ENCODE peak calls at places on chromosomes 12 and 14, in five cellular contexts. V, X, F, Y and Z are unnamed samples.

GRCh38 chr12:10268037-10268436 is 39.6 kb upstream of the KLRD1 start:
- DNase-seq in V (no peak), X (no peak), F (no peak), Y (peak), Z (no peak)

GRCh38 chr12:110639336-110640178 is 25.6 kb downstream of the TCTN1 start:
- DNase-seq in F (peak), Y (no peak), X (peak), V (no peak), Z (no peak)

GRCh38 chr14:104288272-104288671 is 149.9 kb downstream of the KIF26A start:
- DNase-seq in X (no peak), Y (no peak), V (no peak), F (no peak), Z (no peak)

GRCh38 chr12:45220366-45220931 is 4.6 kb downstream of the ANO6 start:
- DNase-seq in Y (no peak), F (no peak), X (no peak), V (no peak), Z (no peak)

GRCh38 chr12:93378373-93379310 is 917 bp downstream of the NUDT4 start:
- DNase-seq in X (no peak), Y (peak), V (peak), F (peak), Z (peak)

GRCh38 chr12:93818488-93819047 is 141.4 kb downstream of the CRADD start:
- DNase-seq in Y (no peak), V (no peak), X (no peak), F (no peak), Z (no peak)

GRCh38 chr14:54676822-54677708 is 110.1 kb downstream of the SAMD4A start:
- DNase-seq in Y (no peak), X (peak), V (no peak), F (peak), Z (no peak)

GRCh38 chr14:72928872-72929271 is 2.6 kb downstream of the DCAF4 start:
- DNase-seq in X (no peak), Y (no peak), V (no peak), F (no peak), Z (no peak)

GRCh38 chr12:69502342-69503081 is 32.3 kb downstream of the FRS2 start:
- DNase-seq in V (no peak), Y (no peak), X (no peak), F (peak), Z (no peak)

GRCh38 chr14:23620177-23620702 is 15.9 kb upstream of the DHRS2 start:
- DNase-seq in X (no peak), V (no peak), Y (no peak), F (no peak), Z (no peak)

GRCh38 chr14:23299558-23299957 is 3.1 kb downstream of the PPP1R3E start:
- DNase-seq in X (no peak), Y (peak), V (no peak), F (peak), Z (no peak)

GRCh38 chr12:54154708-54155316 is 34.0 kb downstream of the SMUG1 start:
- DNase-seq in Y (no peak), X (no peak), V (no peak), F (no peak), Z (no peak)

GRCh38 chr12:104458645-104459555 is 2.2 kb downstream of the CHST11 start:
- DNase-seq in Y (no peak), X (no peak), V (no peak), F (peak), Z (peak)

GRCh38 chr12:64780531-64781373 is 21.5 kb upstream of the GNS start:
- DNase-seq in V (no peak), Y (no peak), X (no peak), F (no peak), Z (no peak)

GRCh38 chr14:91545946-91546716 is 36.0 kb upstream of the PPP4R3A start:
- DNase-seq in F (no peak), V (no peak), Y (no peak), X (no peak), Z (no peak)

GRCh38 chr12:55742719-55743130 is at the start of gene GDF11:
- DNase-seq in F (peak), V (peak), X (no peak), Y (peak), Z (peak)
- TF ChIP-seq CTCF in F (no peak), V (no peak), X (no peak), Y (peak), Z (no peak)

GRCh38 chr12:122862872-122863701 is 27.8 kb downstream of the HIP1R start:
- DNase-seq in F (no peak), V (no peak), Y (no peak), X (no peak), Z (no peak)
- TF ChIP-seq CTCF in F (no peak), V (no peak), Y (no peak), X (no peak), Z (no peak)

GRCh38 chr12:131058700-131059099 is 105.0 kb downstream of the ADGRD1 start:
- DNase-seq in X (no peak), Y (no peak), V (no peak), F (no peak), Z (no peak)

GRCh38 chr12:131055596-131056233 is 102.0 kb downstream of the ADGRD1 start:
- DNase-seq in Y (no peak), V (no peak), X (no peak), F (no peak), Z (no peak)

GRCh38 chr12:131057211-131057721 is 103.6 kb downstream of the ADGRD1 start:
- DNase-seq in X (no peak), V (no peak), Y (no peak), F (no peak), Z (no peak)

GRCh38 chr12:131056626-131057025 is 102.9 kb downstream of the ADGRD1 start:
- DNase-seq in F (no peak), Y (no peak), X (no peak), V (no peak), Z (no peak)

DNA sequence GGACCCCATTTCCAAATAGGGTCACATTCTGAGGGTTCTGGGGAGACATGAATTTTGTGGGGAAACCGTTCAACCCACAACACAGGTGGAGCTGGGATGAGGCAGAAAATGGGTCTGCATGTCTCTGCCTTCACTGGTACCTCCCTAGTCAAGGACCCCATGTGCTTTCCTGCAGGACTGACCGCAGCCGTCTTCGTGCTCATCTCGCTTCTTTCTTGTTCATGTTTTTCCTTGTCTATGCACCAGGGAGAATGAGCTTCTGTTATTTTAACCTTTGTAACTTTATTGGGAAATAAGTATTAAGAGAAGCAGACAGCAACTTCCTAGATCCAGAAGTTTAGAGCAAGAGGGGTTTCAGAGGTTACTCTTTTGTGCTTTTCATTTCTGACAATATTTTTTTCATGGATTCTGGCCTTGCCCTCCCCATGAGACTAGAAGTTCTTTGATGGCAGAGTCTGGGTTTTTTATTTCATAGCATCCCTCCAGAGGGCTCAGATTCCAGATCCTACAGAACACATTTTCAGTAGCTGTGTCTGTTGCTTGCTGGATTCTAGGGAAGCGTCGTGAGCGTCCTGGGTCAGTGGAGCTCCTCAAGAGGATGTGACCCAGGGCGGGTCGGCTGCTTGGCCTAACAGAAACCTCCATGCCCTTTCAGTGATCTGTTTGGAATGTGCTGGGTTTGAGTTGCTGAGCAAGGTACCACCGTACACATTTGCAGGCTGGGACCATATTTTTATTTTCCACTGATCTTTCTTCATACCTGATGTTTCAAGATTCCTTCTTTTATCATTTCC is 104.2 kb downstream of the ADGRD1 start:
- DNase-seq in V (no peak), Y (no peak), X (no peak), F (no peak), Z (no peak)
- TF ChIP-seq CTCF in V (no peak), Y (no peak), X (no peak), F (no peak), Z (no peak)

GRCh38 chr12:113359939-113360748 is 1.8 kb downstream of the PLBD2 start:
- DNase-seq in Y (no peak), X (no peak), F (no peak), V (no peak), Z (no peak)
- TF ChIP-seq CTCF in Y (peak), X (peak), F (peak), V (no peak), Z (no peak)

GRCh38 chr12:117214797-117215196 is 24.5 kb upstream of the FBXO21 start:
- DNase-seq in X (no peak), F (no peak), Y (no peak), V (no peak), Z (no peak)

GRCh38 chr12:117209626-117210025 is 19.4 kb upstream of the FBXO21 start:
- DNase-seq in V (no peak), X (no peak), Y (no peak), F (no peak), Z (no peak)

GRCh38 chr12:117213295-117213808 is 23.1 kb upstream of the FBXO21 start:
- DNase-seq in F (no peak), X (no peak), V (no peak), Y (no peak), Z (no peak)

GRCh38 chr12:117210266-117210918 is 20.1 kb upstream of the FBXO21 start:
- DNase-seq in V (no peak), F (no peak), X (no peak), Y (no peak), Z (no peak)

GRCh38 chr12:117212563-117213190 is 22.4 kb upstream of the FBXO21 start:
- DNase-seq in V (peak), Y (peak), X (peak), F (peak), Z (peak)
- TF ChIP-seq CTCF in V (peak), Y (peak), X (peak), F (peak), Z (peak)

DNA sequence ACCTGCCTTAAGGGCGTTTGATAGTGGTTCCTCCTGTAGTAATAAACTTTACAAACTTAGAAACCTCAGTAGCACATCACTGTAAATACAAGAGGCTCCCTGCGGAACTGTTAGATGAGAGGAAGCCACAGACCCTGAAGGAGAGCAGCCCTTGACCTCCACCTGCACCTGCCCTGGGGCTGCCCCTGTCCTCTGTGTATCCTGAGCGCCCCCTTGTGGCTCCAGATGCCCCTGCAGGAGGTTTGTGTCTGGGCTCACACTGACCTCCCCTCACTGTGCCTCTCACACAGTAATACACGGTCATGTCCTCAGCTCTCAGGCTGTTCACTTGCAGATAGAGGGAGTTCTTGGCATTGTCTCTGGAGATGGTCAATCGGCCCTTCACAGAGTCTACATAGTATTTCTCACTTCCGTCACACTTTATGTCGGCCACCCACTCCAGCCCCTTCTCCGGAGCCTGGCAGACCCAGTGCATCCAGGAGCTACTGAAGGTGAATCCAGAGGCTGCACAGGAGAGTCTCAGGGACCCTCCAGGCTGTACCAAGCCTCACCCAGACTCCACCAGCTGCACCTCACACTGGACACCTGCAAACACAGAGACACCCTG is 1059.8 kb downstream of the TMEM121 start:
- DNase-seq in Y (peak), F (no peak), X (no peak), V (peak), Z (peak)
- TF ChIP-seq CTCF in Y (peak), F (no peak), X (no peak), V (peak), Z (peak)

DNA sequence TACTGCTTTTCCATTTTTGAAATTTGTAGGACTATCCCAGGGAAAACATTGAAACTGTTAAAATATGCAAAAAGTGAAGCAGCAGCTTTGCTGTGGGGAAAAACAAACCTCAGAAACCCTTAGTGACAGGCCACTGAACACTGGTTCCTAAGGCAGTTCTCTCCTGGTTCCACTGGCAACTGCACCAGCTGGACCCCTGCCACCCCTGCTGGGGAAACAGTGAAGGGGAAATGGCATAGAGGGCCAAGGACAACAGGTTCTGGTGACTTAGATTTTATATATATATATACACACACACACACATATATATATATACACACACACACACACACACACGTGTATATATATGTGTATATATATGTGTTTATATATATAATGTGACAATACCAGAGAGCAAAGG is 16.2 kb upstream of the KRT7 start:
- DNase-seq in Y (no peak), V (no peak), F (no peak), X (no peak), Z (no peak)
- TF ChIP-seq CTCF in Y (no peak), V (no peak), F (no peak), X (no peak), Z (no peak)